ENCODE peak calls at places on chromosomes 12 and 14, in seven cellular contexts. One of them, this sample, is unnamed.

GRCh38 chr14:75484711-75485429 is 37.4 kb upstream of the BATF start:
- DNase-seq in OCI-LY7: no peak
- DNase-seq in Peyer's patch: no peak
- DNase-seq in ELF-1: no peak
- DNase-seq in HS-27A: no peak
- DNase-seq in hepatic stellate cell: no peak
- DNase-seq in iris pigment epithelial cell: no peak
- DNase-seq in this sample: no peak

GRCh38 chr14:61749264-61749663 is 13.0 kb upstream of the SNAPC1 start:
- DNase-seq in iris pigment epithelial cell: no peak
- DNase-seq in HS-27A: no peak
- DNase-seq in hepatic stellate cell: no peak
- DNase-seq in Peyer's patch: no peak
- DNase-seq in ELF-1: no peak
- DNase-seq in OCI-LY7: no peak
- DNase-seq in this sample: peak

GRCh38 chr14:61573748-61574513 is 121.4 kb upstream of the HIF1A start:
- DNase-seq in HS-27A: no peak
- DNase-seq in ELF-1: no peak
- DNase-seq in Peyer's patch: no peak
- DNase-seq in OCI-LY7: no peak
- DNase-seq in hepatic stellate cell: peak
- DNase-seq in iris pigment epithelial cell: peak
- DNase-seq in this sample: no peak

GRCh38 chr14:32010561-32011188 is 66.4 kb upstream of the ARHGAP5 start:
- DNase-seq in HS-27A: peak
- DNase-seq in Peyer's patch: no peak
- DNase-seq in hepatic stellate cell: peak
- DNase-seq in OCI-LY7: no peak
- DNase-seq in iris pigment epithelial cell: peak
- DNase-seq in ELF-1: no peak
- DNase-seq in this sample: no peak

GRCh38 chr14:102770910-102771543 is 6.2 kb upstream of the TRAF3 start:
- DNase-seq in iris pigment epithelial cell: no peak
- DNase-seq in Peyer's patch: peak
- DNase-seq in HS-27A: no peak
- DNase-seq in OCI-LY7: no peak
- DNase-seq in ELF-1: no peak
- DNase-seq in hepatic stellate cell: no peak
- DNase-seq in this sample: no peak

GRCh38 chr12:92971869-92972524 is 42.9 kb upstream of the EEA1 start:
- DNase-seq in hepatic stellate cell: peak
- DNase-seq in iris pigment epithelial cell: peak
- DNase-seq in OCI-LY7: no peak
- DNase-seq in Peyer's patch: no peak
- DNase-seq in HS-27A: peak
- DNase-seq in ELF-1: no peak
- DNase-seq in this sample: no peak

GRCh38 chr14:24481622-24482324 is 26.3 kb downstream of the CMA1 start:
- DNase-seq in HS-27A: no peak
- DNase-seq in Peyer's patch: peak
- DNase-seq in hepatic stellate cell: peak
- DNase-seq in iris pigment epithelial cell: peak
- DNase-seq in ELF-1: peak
- DNase-seq in OCI-LY7: peak
- DNase-seq in this sample: peak

GRCh38 chr12:52436000-52436827 is 2.0 kb upstream of the KRT75 start:
- DNase-seq in hepatic stellate cell: no peak
- DNase-seq in ELF-1: peak
- DNase-seq in HS-27A: no peak
- DNase-seq in Peyer's patch: no peak
- DNase-seq in iris pigment epithelial cell: no peak
- DNase-seq in OCI-LY7: no peak
- DNase-seq in this sample: no peak

GRCh38 chr14:72948481-72949138 is 22.3 kb downstream of the DCAF4 start:
- DNase-seq in iris pigment epithelial cell: peak
- DNase-seq in hepatic stellate cell: peak
- DNase-seq in Peyer's patch: peak
- DNase-seq in HS-27A: no peak
- DNase-seq in ELF-1: peak
- DNase-seq in OCI-LY7: peak
- DNase-seq in this sample: peak

GRCh38 chr14:64195194-64195593 is 99.0 kb downstream of the ESR2 start:
- DNase-seq in iris pigment epithelial cell: peak
- DNase-seq in hepatic stellate cell: no peak
- DNase-seq in HS-27A: no peak
- DNase-seq in ELF-1: no peak
- DNase-seq in OCI-LY7: peak
- DNase-seq in Peyer's patch: no peak
- DNase-seq in this sample: no peak

GRCh38 chr12:51926718-51927117 is 19.4 kb downstream of the ACVRL1 start:
- DNase-seq in Peyer's patch: peak
- DNase-seq in iris pigment epithelial cell: peak
- DNase-seq in ELF-1: peak
- DNase-seq in HS-27A: no peak
- DNase-seq in hepatic stellate cell: no peak
- DNase-seq in OCI-LY7: peak
- DNase-seq in this sample: no peak

GRCh38 chr12:95205016-95205415 is 12.3 kb downstream of the FGD6 start:
- DNase-seq in OCI-LY7: no peak
- DNase-seq in hepatic stellate cell: no peak
- DNase-seq in iris pigment epithelial cell: no peak
- DNase-seq in ELF-1: no peak
- DNase-seq in HS-27A: no peak
- DNase-seq in Peyer's patch: no peak
- DNase-seq in this sample: no peak

GRCh38 chr12:65339161-65339560 is 60.7 kb downstream of the MSRB3 start:
- DNase-seq in ELF-1: no peak
- DNase-seq in iris pigment epithelial cell: no peak
- DNase-seq in hepatic stellate cell: no peak
- DNase-seq in Peyer's patch: no peak
- DNase-seq in HS-27A: no peak
- DNase-seq in OCI-LY7: no peak
- DNase-seq in this sample: no peak

GRCh38 chr14:92610849-92611271 is 97.3 kb downstream of the RIN3 start:
- DNase-seq in HS-27A: no peak
- DNase-seq in iris pigment epithelial cell: no peak
- DNase-seq in Peyer's patch: peak
- DNase-seq in hepatic stellate cell: no peak
- DNase-seq in ELF-1: no peak
- DNase-seq in OCI-LY7: no peak
- DNase-seq in this sample: no peak

GRCh38 chr12:12072064-12072760 is 1.5 kb downstream of the BCL2L14 start:
- DNase-seq in hepatic stellate cell: no peak
- DNase-seq in OCI-LY7: no peak
- DNase-seq in HS-27A: no peak
- DNase-seq in Peyer's patch: peak
- DNase-seq in ELF-1: no peak
- DNase-seq in iris pigment epithelial cell: no peak
- DNase-seq in this sample: no peak

GRCh38 chr12:79069009-79069408 is 204.4 kb downstream of the SYT1 start:
- DNase-seq in Peyer's patch: no peak
- DNase-seq in HS-27A: no peak
- DNase-seq in hepatic stellate cell: no peak
- DNase-seq in iris pigment epithelial cell: no peak
- DNase-seq in ELF-1: no peak
- DNase-seq in OCI-LY7: no peak
- DNase-seq in this sample: no peak

GRCh38 chr12:77406131-77406905 is 340.9 kb upstream of the E2F7 start:
- DNase-seq in Peyer's patch: no peak
- DNase-seq in HS-27A: no peak
- DNase-seq in ELF-1: no peak
- DNase-seq in hepatic stellate cell: no peak
- DNase-seq in OCI-LY7: no peak
- DNase-seq in iris pigment epithelial cell: no peak
- DNase-seq in this sample: no peak

GRCh38 chr12:68951652-68952051 is 18.7 kb upstream of the CPM start:
- DNase-seq in HS-27A: no peak
- DNase-seq in ELF-1: no peak
- DNase-seq in hepatic stellate cell: no peak
- DNase-seq in Peyer's patch: no peak
- DNase-seq in OCI-LY7: no peak
- DNase-seq in iris pigment epithelial cell: no peak
- DNase-seq in this sample: no peak

GRCh38 chr12:29782285-29782820 is 1.4 kb downstream of the TMTC1 start:
- DNase-seq in HS-27A: peak
- DNase-seq in ELF-1: peak
- DNase-seq in hepatic stellate cell: no peak
- DNase-seq in iris pigment epithelial cell: peak
- DNase-seq in Peyer's patch: no peak
- DNase-seq in OCI-LY7: no peak
- DNase-seq in this sample: peak